ENCODE peak calls at places on chromosomes 12 and 14, in five cellular contexts. K, Z, Q, U and O are unnamed samples.

GRCh38 chr14:24198845-24199524 is 3.7 kb upstream of the TM9SF1 start:
- DNase-seq in K (no peak), Z (no peak), Q (no peak), U (no peak), O (no peak)

GRCh38 chr12:86526060-86526595 is 269.9 kb upstream of the MGAT4C start:
- DNase-seq in K (no peak), Z (no peak), Q (no peak), U (no peak), O (no peak)

GRCh38 chr12:2756756-2757155 is 38.0 kb upstream of the FKBP4 start:
- DNase-seq in K (no peak), Z (no peak), Q (no peak), U (no peak), O (no peak)

GRCh38 chr12:123390415-123391093 is 6.6 kb downstream of the KMT5A start:
- DNase-seq in K (no peak), Z (no peak), Q (peak; percentile 40), U (no peak), O (no peak)

GRCh38 chr12:52005903-52006703 is 643 bp upstream of the TAMALIN start:
- DNase-seq in K (peak; percentile 52), Z (no peak), Q (no peak), U (peak; percentile 86), O (peak; percentile 80)

GRCh38 chr14:32703246-32703645 is 235.4 kb upstream of the NPAS3 start:
- DNase-seq in K (no peak), Z (no peak), Q (peak; percentile 42), U (no peak), O (no peak)

GRCh38 chr12:75020068-75020557 is 189.5 kb downstream of the KCNC2 start:
- DNase-seq in K (no peak), Z (peak; percentile 4), Q (peak; percentile 5), U (no peak), O (no peak)

GRCh38 chr12:27937768-27938167 is 34.8 kb downstream of the PTHLH start:
- DNase-seq in K (no peak), Z (no peak), Q (no peak), U (no peak), O (no peak)

GRCh38 chr12:753401-754237 is 1.2 kb downstream of the WNK1 start:
- DNase-seq in K (peak; percentile 51), Z (peak; percentile 67), Q (peak; percentile 46), U (peak; percentile 45), O (peak; percentile 45)

GRCh38 chr12:48015129-48015528 is 10.9 kb upstream of the COL2A1 start:
- DNase-seq in K (no peak), Z (no peak), Q (no peak), U (no peak), O (no peak)

GRCh38 chr14:27256805-27257204 is 659.0 kb upstream of the NOVA1 start:
- DNase-seq in K (no peak), Z (no peak), Q (no peak), U (no peak), O (no peak)

GRCh38 chr12:42332301-42332894 is 6.4 kb downstream of the PPHLN1 start:
- DNase-seq in K (no peak), Z (peak; percentile 17), Q (peak; percentile 66), U (peak; percentile 54), O (peak; percentile 61)

GRCh38 chr14:102450206-102451063 is 59.1 kb downstream of the ANKRD9 start:
- DNase-seq in K (no peak), Z (no peak), Q (peak; percentile 25), U (no peak), O (no peak)

GRCh38 chr14:68820536-68820935 is 27.7 kb upstream of the ZFP36L1 start:
- DNase-seq in K (no peak), Z (no peak), Q (no peak), U (no peak), O (no peak)

GRCh38 chr12:79844693-79845092 is 90.2 kb downstream of the PPP1R12A start:
- DNase-seq in K (no peak), Z (peak; percentile 5), Q (peak; percentile 79), U (no peak), O (no peak)

GRCh38 chr14:102029956-102030355 is 56.9 kb downstream of the HSP90AA1 start:
- DNase-seq in K (no peak), Z (no peak), Q (no peak), U (no peak), O (no peak)

GRCh38 chr12:87511371-87511770 is 517.8 kb downstream of the C12orf50 start:
- DNase-seq in K (no peak), Z (no peak), Q (no peak), U (no peak), O (no peak)

GRCh38 chr14:60183724-60184596 is 18.8 kb upstream of the DHRS7 start:
- DNase-seq in K (no peak), Z (peak; percentile 36), Q (peak; percentile 83), U (no peak), O (peak; percentile 22)

GRCh38 chr14:51004801-51005526 is 60.7 kb upstream of the PYGL start:
- DNase-seq in K (no peak), Z (no peak), Q (peak; percentile 76), U (no peak), O (no peak)

GRCh38 chr14:54252072-54252730 is 144.6 kb upstream of the CDKN3 start:
- DNase-seq in K (no peak), Z (peak; percentile 66), Q (peak; percentile 81), U (no peak), O (no peak)

GRCh38 chr12:69096669-69097364 is 142.6 kb upstream of the CPSF6 start:
- DNase-seq in K (no peak), Z (no peak), Q (peak; percentile 44), U (no peak), O (no peak)

GRCh38 chr12:31533470-31533869 is 57.5 kb downstream of the DENND5B start:
- DNase-seq in K (no peak), Z (no peak), Q (no peak), U (no peak), O (no peak)

GRCh38 chr14:96167224-96168148 is 37.2 kb upstream of the BDKRB2 start:
- DNase-seq in K (no peak), Z (peak; percentile 16), Q (peak; percentile 89), U (no peak), O (no peak)

GRCh38 chr14:95293474-95293873 is 26.2 kb downstream of the CLMN start:
- DNase-seq in K (no peak), Z (no peak), Q (no peak), U (no peak), O (no peak)

GRCh38 chr14:38186217-38186616 is 21.5 kb upstream of the SSTR1 start:
- DNase-seq in K (no peak), Z (no peak), Q (no peak), U (no peak), O (no peak)

GRCh38 chr12:53983580-53984572 is 1.1 kb upstream of the HOXC10 start:
- DNase-seq in K (no peak), Z (no peak), Q (peak; percentile 48), U (no peak), O (no peak)

DNA sequence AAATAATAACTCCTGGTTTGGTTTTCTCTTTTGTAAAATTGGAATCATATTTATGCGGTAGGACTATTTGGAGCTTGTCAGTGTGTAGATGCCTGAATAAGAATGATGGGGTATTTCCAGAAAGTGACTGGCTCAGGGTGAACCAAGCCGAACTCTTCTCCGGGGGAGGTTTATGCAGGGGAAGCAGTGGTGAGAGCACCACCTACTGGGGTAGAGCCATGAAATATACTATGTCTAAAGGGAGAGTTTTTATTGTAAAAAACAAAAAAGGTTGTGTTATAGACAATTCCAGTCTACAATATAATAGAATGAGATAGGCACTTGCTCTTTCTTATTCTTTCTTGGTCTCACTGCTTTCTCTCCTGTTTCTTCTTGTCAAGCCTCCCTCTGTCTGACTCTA is 222.9 kb upstream of the SLC16A7 start:
- DNase-seq in K (no peak), Z (peak; percentile 51), Q (peak; percentile 35), U (no peak), O (no peak)
- TF ChIP-seq CTCF in K (no peak), Z (no peak), Q (peak; percentile 43), U (peak; percentile 28), O (no peak)

DNA sequence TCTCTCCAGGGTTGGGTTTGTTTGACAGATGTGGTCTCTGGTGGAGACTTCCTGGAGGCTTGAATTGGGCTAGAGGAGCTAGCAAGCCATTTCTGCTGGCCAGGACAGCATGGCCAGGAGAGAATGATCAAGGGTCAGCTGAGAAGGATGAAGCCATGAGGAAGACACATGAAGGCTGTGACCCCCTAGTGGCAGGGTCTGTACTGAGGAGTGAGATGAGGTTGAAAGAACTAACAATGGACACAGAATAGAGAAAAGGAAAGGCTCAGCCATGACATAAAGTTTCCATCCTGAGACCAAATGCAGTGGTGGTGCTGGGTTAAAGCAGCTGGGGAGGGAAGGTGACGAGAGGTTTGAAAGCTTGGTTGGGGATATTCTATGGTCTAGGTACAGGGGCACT is 89.9 kb downstream of the NT5DC3 start:
- DNase-seq in K (no peak), Z (no peak), Q (no peak), U (peak; percentile 22), O (no peak)
- TF ChIP-seq CTCF in K (no peak), Z (no peak), Q (no peak), U (no peak), O (no peak)

GRCh38 chr12:10365716-10366433 is 24.0 kb downstream of the KLRK1 start:
- DNase-seq in K (no peak), Z (no peak), Q (peak; percentile 35), U (no peak), O (no peak)

GRCh38 chr12:10364839-10365681 is 24.8 kb downstream of the KLRK1 start:
- DNase-seq in K (peak; percentile 69), Z (peak; percentile 72), Q (peak; percentile 89), U (peak; percentile 46), O (peak; percentile 42)

GRCh38 chr12:10368206-10369171 is 21.4 kb downstream of the KLRK1 start:
- DNase-seq in K (no peak), Z (no peak), Q (no peak), U (no peak), O (no peak)

GRCh38 chr12:10363922-10364838 is 25.7 kb downstream of the KLRK1 start:
- DNase-seq in K (peak; percentile 40), Z (no peak), Q (peak; percentile 62), U (peak; percentile 55), O (peak; percentile 65)

DNA sequence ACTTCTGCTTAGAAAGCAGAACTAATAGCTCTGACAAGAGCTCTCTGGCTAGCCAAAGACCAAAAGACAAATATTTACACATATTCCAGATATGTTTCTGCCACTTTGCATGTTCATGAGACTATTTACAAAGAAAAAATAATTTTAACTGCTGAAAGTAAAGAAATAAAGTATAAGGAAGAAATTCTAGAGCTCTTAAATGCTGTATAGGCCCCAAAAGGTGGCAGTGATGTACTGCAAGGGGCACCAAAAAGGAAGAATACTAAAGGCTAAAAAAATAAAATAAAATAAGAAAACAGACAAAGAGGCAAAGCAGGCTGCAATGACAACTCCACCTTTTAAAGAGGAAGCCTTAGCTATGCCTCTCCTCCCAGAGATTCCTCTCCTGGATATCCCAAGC is 23.0 kb downstream of the KLRK1 start:
- DNase-seq in K (no peak), Z (no peak), Q (peak; percentile 67), U (no peak), O (no peak)
- TF ChIP-seq CTCF in K (peak; percentile 17), Z (no peak), Q (no peak), U (no peak), O (no peak)

GRCh38 chr12:62799126-62799736 is 135.7 kb downstream of the PPM1H start:
- DNase-seq in K (peak; percentile 51), Z (peak; percentile 83), Q (peak; percentile 84), U (peak; percentile 78), O (peak; percentile 71)

GRCh38 chr12:62789856-62790255 is 145.1 kb downstream of the PPM1H start:
- DNase-seq in K (no peak), Z (no peak), Q (no peak), U (no peak), O (no peak)

GRCh38 chr12:62793256-62794217 is 141.4 kb downstream of the PPM1H start:
- DNase-seq in K (peak; percentile 88), Z (peak; percentile 88), Q (peak; percentile 94), U (peak; percentile 66), O (peak; percentile 68)

GRCh38 chr12:62792526-62792925 is 142.4 kb downstream of the PPM1H start:
- DNase-seq in K (no peak), Z (no peak), Q (no peak), U (no peak), O (no peak)

GRCh38 chr12:62794218-62794583 is 140.7 kb downstream of the PPM1H start:
- DNase-seq in K (no peak), Z (no peak), Q (no peak), U (no peak), O (no peak)
- TF ChIP-seq CTCF in K (peak; percentile 9), Z (no peak), Q (no peak), U (no peak), O (no peak)